ENCODE peak calls at places on chromosome 1, in five cellular contexts. X is heart right ventricle, I is IMR-90, B is HCT116, N is OCI-LY7. R is an unnamed sample.

GRCh38 chr1:6803357-6803756 is 18.1 kb downstream of the CAMTA1 start:
- DNase-seq in X (no peak), I (peak; percentile 55), B (no peak), N (no peak), R (no peak)

GRCh38 chr1:47805826-47806450 is 191.2 kb downstream of the TRABD2B start:
- DNase-seq in X (no peak), I (no peak), B (no peak), N (no peak), R (no peak)

GRCh38 chr1:112687361-112687760 is 12.9 kb downstream of the MOV10 start:
- DNase-seq in X (no peak), I (no peak), B (no peak), N (no peak), R (no peak)

GRCh38 chr1:237873487-237873927 is 17.2 kb downstream of the ZP4 start:
- DNase-seq in X (no peak), I (peak; percentile 64), B (no peak), N (no peak), R (no peak)

GRCh38 chr1:2602311-2602835 is 15.8 kb downstream of the PRXL2B start:
- DNase-seq in X (no peak), I (no peak), B (no peak), N (no peak), R (no peak)

GRCh38 chr1:79197421-79197820 is 190.9 kb upstream of the ADGRL4 start:
- DNase-seq in X (peak; percentile 16), I (peak; percentile 38), B (peak; percentile 22), N (no peak), R (no peak)

GRCh38 chr1:245464290-245464689 is 309.5 kb downstream of the KIF26B start:
- DNase-seq in X (no peak), I (no peak), B (no peak), N (no peak), R (no peak)

GRCh38 chr1:16605532-16605931 is 7.8 kb downstream of the NBPF1 start:
- DNase-seq in X (no peak), I (no peak), B (no peak), N (no peak), R (no peak)

GRCh38 chr1:204074274-204075115 is 1.6 kb downstream of the SOX13 start:
- DNase-seq in X (peak; percentile 83), I (peak; percentile 52), B (no peak), N (no peak), R (no peak)

GRCh38 chr1:3364526-3364925 is 89.9 kb upstream of the ARHGEF16 start:
- DNase-seq in X (no peak), I (no peak), B (no peak), N (no peak), R (no peak)

GRCh38 chr1:118928739-118929554 is 59.2 kb downstream of the TBX15 start:
- DNase-seq in X (no peak), I (peak; percentile 28), B (no peak), N (peak; percentile 45), R (no peak)

GRCh38 chr1:16226495-16227179 is 10.3 kb downstream of the CPLANE2 start:
- DNase-seq in X (peak; percentile 43), I (no peak), B (no peak), N (no peak), R (peak; percentile 14)

GRCh38 chr1:44819257-44819593 is 10.9 kb downstream of the BTBD19 start:
- DNase-seq in X (no peak), I (no peak), B (no peak), N (no peak), R (no peak)

GRCh38 chr1:43247256-43247921 is 22.4 kb upstream of the TMEM125 start:
- DNase-seq in X (no peak), I (no peak), B (no peak), N (no peak), R (no peak)

GRCh38 chr1:53582211-53583020 is 123.2 kb downstream of the DMRTB1 start:
- DNase-seq in X (no peak), I (no peak), B (no peak), N (no peak), R (no peak)

GRCh38 chr1:1833916-1834325 is 55.7 kb upstream of the NADK start:
- DNase-seq in X (no peak), I (peak; percentile 12), B (no peak), N (peak; percentile 98), R (no peak)

GRCh38 chr1:46333300-46334029 is 7.1 kb upstream of the NSUN4 start:
- DNase-seq in X (no peak), I (peak; percentile 31), B (peak; percentile 65), N (peak; percentile 88), R (no peak)

GRCh38 chr1:212916395-212917133 is 33.8 kb upstream of the VASH2 start:
- DNase-seq in X (peak; percentile 25), I (peak; percentile 22), B (no peak), N (no peak), R (no peak)

GRCh38 chr1:228339766-228340685 is 66.6 kb downstream of the TRIM11 start:
- DNase-seq in X (no peak), I (no peak), B (no peak), N (no peak), R (no peak)

GRCh38 chr1:152811050-152811449 is 721 bp upstream of the LCE1B start:
- DNase-seq in X (no peak), I (no peak), B (no peak), N (no peak), R (no peak)

GRCh38 chr1:225824522-225824921 is 14.6 kb downstream of the EPHX1 start:
- DNase-seq in X (no peak), I (no peak), B (no peak), N (no peak), R (no peak)
- H3K27ac ChIP-seq in X (no peak overlapping the region), I (no peak overlapping the region), B (no peak overlapping the region), N (no peak overlapping the region), R (no peak overlapping the region)

DNA sequence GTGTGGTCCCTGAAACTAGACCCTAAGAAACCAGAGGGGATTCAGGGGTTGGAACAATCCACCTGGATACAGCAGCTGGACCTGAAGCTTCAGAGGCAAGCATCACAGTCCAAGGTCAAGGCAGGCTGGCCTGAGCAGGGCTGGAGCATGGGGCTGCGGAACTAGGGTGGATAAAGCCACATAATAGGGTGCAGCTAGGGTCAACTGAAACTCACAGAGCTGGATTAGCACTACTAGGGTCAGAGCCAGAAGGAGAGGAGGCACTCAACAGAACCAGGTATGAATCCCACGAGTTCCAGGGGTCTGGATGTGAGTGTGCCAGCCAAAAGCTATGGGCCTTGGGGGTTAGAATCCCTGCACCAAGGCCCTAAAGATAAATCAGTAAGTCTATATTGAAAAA is 231.0 kb upstream of the KIAA0040 start:
- DNase-seq in X (no peak), I (no peak), B (no peak), N (no peak), R (no peak)
- H3K27ac ChIP-seq in X (no peak overlapping the region), I (no peak overlapping the region), B (no peak overlapping the region), N (no peak overlapping the region), R (no peak overlapping the region)

GRCh38 chr1:155134858-155135415 is 715 bp upstream of the SLC50A1 start:
- DNase-seq in X (peak; percentile 92), I (peak; percentile 97), B (peak; percentile 92), N (no peak), R (peak; percentile 82)

GRCh38 chr1:155133799-155134281 is 1.8 kb upstream of the SLC50A1 start:
- DNase-seq in X (no peak), I (no peak), B (no peak), N (no peak), R (no peak)

GRCh38 chr1:155136728-155137127 is 1.1 kb downstream of the SLC50A1 start:
- DNase-seq in X (no peak), I (no peak), B (no peak), N (peak; percentile 27), R (no peak)

GRCh38 chr1:155135416-155136197 is at the start of gene SLC50A1:
- DNase-seq in X (peak; percentile 94), I (peak; percentile 91), B (peak; percentile 82), N (peak; percentile 92), R (peak; percentile 90)

DNA sequence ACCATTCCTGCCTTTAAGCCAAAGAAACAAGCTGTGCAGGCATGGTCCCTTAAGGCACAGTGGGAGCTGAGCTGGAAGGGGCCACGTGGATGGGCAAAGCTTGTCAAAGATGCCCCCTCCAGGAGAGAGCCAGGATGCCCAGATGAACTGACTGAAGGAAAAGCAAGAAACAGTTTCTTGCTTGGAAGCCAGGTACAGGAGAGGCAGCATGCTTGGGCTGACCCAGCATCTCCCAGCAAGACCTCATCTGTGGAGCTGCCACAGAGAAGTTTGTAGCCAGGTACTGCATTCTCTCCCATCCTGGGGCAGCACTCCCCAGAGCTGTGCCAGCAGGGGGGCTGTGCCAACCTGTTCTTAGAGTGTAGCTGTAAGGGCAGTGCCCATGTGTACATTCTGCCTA is 1.3 kb upstream of the SLC50A1 start:
- DNase-seq in X (no peak), I (no peak), B (no peak), N (no peak), R (no peak)
- H3K27ac ChIP-seq in X (peak overlapping the region; percentile 94), I (no peak overlapping the region), B (peak overlapping the region; percentile 95), N (no peak overlapping the region), R (no peak overlapping the region)

DNA sequence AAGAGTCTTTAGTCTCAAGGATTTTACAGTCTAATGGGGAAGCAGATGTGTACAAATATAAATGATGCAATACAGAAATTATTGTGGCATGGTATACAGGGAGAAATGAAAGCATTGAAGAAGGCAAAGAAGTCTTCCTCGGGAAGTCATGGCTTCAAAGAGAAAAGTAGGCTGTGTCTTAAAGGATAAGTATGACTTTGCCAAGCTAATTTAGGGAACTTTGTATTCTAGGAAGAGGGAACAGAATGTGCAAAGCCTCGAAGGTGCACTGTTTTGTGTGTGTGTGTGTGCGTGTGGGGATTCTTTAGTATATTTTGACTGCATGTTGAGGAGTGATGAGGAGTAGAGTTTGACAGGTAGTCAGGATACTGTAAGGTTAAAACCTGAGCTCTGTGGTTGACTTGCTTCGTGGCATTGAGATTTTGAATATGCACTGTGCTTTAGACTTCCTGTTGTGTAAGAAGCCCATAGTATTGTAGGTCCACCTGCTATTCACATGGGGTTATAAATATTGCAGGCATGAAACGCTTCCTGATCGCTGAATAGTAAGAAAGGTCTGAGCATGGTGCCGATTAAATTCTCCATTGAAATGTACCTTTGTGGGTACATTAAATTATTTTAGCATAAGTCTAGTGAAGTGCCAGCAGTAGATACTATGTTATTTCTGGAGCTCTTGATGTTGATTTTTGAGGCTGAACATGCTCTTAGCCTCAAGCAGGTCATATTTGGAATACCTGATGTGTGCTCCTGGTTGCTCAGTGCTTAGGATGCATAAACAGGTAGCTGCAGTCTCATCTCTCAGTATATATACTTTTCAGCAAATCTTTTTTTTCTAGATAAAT is 8.0 kb downstream of the SMAP2 start:
- DNase-seq in X (no peak), I (no peak), B (no peak), N (peak; percentile 88), R (no peak)
- H3K27ac ChIP-seq in X (no peak overlapping the region), I (no peak overlapping the region), B (no peak overlapping the region), N (peak overlapping the region; percentile 97), R (peak overlapping the region; percentile 85)

DNA sequence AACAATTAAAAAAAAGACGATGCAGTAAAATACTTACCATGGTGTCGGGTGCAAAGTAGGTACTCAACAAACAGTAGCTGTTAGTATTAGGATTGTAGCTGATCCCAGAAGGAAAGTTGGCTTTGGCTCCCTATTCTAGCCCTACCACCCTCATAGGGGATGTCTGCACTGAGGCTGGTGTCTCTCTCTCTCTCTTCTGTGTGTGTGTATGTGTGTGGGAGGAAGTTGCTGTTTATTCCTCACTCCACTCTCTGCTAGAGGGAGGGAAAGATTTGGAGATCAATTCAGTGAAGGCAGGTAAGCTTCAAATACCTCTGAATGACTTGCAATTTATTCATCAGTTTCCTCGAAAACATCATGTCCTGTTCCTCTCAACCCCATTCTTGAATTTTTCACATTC is 124.4 kb downstream of the PTPRU start:
- DNase-seq in X (no peak), I (no peak), B (no peak), N (no peak), R (no peak)
- H3K27ac ChIP-seq in X (no peak overlapping the region), I (no peak overlapping the region), B (no peak overlapping the region), N (no peak overlapping the region), R (no peak overlapping the region)

GRCh38 chr1:101364370-101365120 is 127.7 kb downstream of the S1PR1 start:
- DNase-seq in X (no peak), I (peak; percentile 9), B (no peak), N (no peak), R (no peak)
- H3K27ac ChIP-seq in X (no peak overlapping the region), I (peak overlapping the region; percentile 32), B (no peak overlapping the region), N (no peak overlapping the region), R (no peak overlapping the region)